ENCODE peak calls at places on chromosomes 4 and X, in ten cellular contexts. One of them, this sample, is unnamed.

GRCh38 chrX:51421972-51422371 is 74.4 kb downstream of the NUDT11 start:
- ATAC-seq in Right ventricle myocardium superior: no peak
- ATAC-seq in activated T-helper 17 cell treated with anti-CD3 and anti-CD28 coated beads, Interleukin-2, amount 50 U/mL, for 72 hours: no peak
- ATAC-seq in left ventricle myocardium superior: no peak
- ATAC-seq in activated naive CD4-positive, alpha-beta T cell treated with anti-CD3 and anti-CD28 coated beads, Interleukin-2, amount 50 U/mL, for 72 hours: no peak
- ATAC-seq in heart right ventricle: no peak
- ATAC-seq in heart left ventricle: no peak
- ATAC-seq in naive thymus-derived CD8-positive, alpha-beta T cell: no peak
- ATAC-seq in stimulated activated naive CD8-positive, alpha-beta T cell treated with anti-CD3 and anti-CD28 coated beads, Interleukin-15, amount 100 ng/mL, for 72 hours: no peak
- ATAC-seq in left cardiac atrium: no peak
- ATAC-seq in this sample: no peak

GRCh38 chr4:128350449-128351045 is 62.9 kb upstream of the PGRMC2 start:
- ATAC-seq in activated naive CD4-positive, alpha-beta T cell treated with anti-CD3 and anti-CD28 coated beads, Interleukin-2, amount 50 U/mL, for 72 hours: no peak
- ATAC-seq in heart right ventricle: no peak
- ATAC-seq in naive thymus-derived CD8-positive, alpha-beta T cell: no peak
- ATAC-seq in activated T-helper 17 cell treated with anti-CD3 and anti-CD28 coated beads, Interleukin-2, amount 50 U/mL, for 72 hours: no peak
- ATAC-seq in stimulated activated naive CD8-positive, alpha-beta T cell treated with anti-CD3 and anti-CD28 coated beads, Interleukin-15, amount 100 ng/mL, for 72 hours: no peak
- ATAC-seq in Right ventricle myocardium superior: no peak
- ATAC-seq in left cardiac atrium: no peak
- ATAC-seq in left ventricle myocardium superior: peak
- ATAC-seq in heart left ventricle: no peak
- ATAC-seq in this sample: peak

GRCh38 chr4:26576171-26576829 is 7.6 kb upstream of the TBC1D19 start:
- ATAC-seq in activated naive CD4-positive, alpha-beta T cell treated with anti-CD3 and anti-CD28 coated beads, Interleukin-2, amount 50 U/mL, for 72 hours: no peak
- ATAC-seq in activated T-helper 17 cell treated with anti-CD3 and anti-CD28 coated beads, Interleukin-2, amount 50 U/mL, for 72 hours: no peak
- ATAC-seq in left cardiac atrium: peak
- ATAC-seq in left ventricle myocardium superior: peak
- ATAC-seq in stimulated activated naive CD8-positive, alpha-beta T cell treated with anti-CD3 and anti-CD28 coated beads, Interleukin-15, amount 100 ng/mL, for 72 hours: no peak
- ATAC-seq in heart right ventricle: no peak
- ATAC-seq in naive thymus-derived CD8-positive, alpha-beta T cell: no peak
- ATAC-seq in heart left ventricle: no peak
- ATAC-seq in Right ventricle myocardium superior: peak
- ATAC-seq in this sample: no peak

GRCh38 chrX:84735025-84735424 is 232.8 kb upstream of the HDX start:
- ATAC-seq in heart left ventricle: no peak
- ATAC-seq in left ventricle myocardium superior: no peak
- ATAC-seq in heart right ventricle: no peak
- ATAC-seq in Right ventricle myocardium superior: no peak
- ATAC-seq in activated T-helper 17 cell treated with anti-CD3 and anti-CD28 coated beads, Interleukin-2, amount 50 U/mL, for 72 hours: no peak
- ATAC-seq in activated naive CD4-positive, alpha-beta T cell treated with anti-CD3 and anti-CD28 coated beads, Interleukin-2, amount 50 U/mL, for 72 hours: no peak
- ATAC-seq in naive thymus-derived CD8-positive, alpha-beta T cell: no peak
- ATAC-seq in stimulated activated naive CD8-positive, alpha-beta T cell treated with anti-CD3 and anti-CD28 coated beads, Interleukin-15, amount 100 ng/mL, for 72 hours: no peak
- ATAC-seq in left cardiac atrium: no peak
- ATAC-seq in this sample: no peak

GRCh38 chr4:188714488-188714887 is 575.2 kb downstream of the TRIML1 start:
- ATAC-seq in stimulated activated naive CD8-positive, alpha-beta T cell treated with anti-CD3 and anti-CD28 coated beads, Interleukin-15, amount 100 ng/mL, for 72 hours: no peak
- ATAC-seq in naive thymus-derived CD8-positive, alpha-beta T cell: no peak
- ATAC-seq in heart left ventricle: no peak
- ATAC-seq in activated T-helper 17 cell treated with anti-CD3 and anti-CD28 coated beads, Interleukin-2, amount 50 U/mL, for 72 hours: no peak
- ATAC-seq in activated naive CD4-positive, alpha-beta T cell treated with anti-CD3 and anti-CD28 coated beads, Interleukin-2, amount 50 U/mL, for 72 hours: no peak
- ATAC-seq in left cardiac atrium: no peak
- ATAC-seq in Right ventricle myocardium superior: no peak
- ATAC-seq in left ventricle myocardium superior: no peak
- ATAC-seq in heart right ventricle: no peak
- ATAC-seq in this sample: no peak

GRCh38 chr4:25667931-25668557 is 12.4 kb downstream of the SLC34A2 start:
- ATAC-seq in naive thymus-derived CD8-positive, alpha-beta T cell: no peak
- ATAC-seq in stimulated activated naive CD8-positive, alpha-beta T cell treated with anti-CD3 and anti-CD28 coated beads, Interleukin-15, amount 100 ng/mL, for 72 hours: no peak
- ATAC-seq in heart left ventricle: no peak
- ATAC-seq in left cardiac atrium: no peak
- ATAC-seq in Right ventricle myocardium superior: no peak
- ATAC-seq in left ventricle myocardium superior: no peak
- ATAC-seq in heart right ventricle: no peak
- ATAC-seq in activated T-helper 17 cell treated with anti-CD3 and anti-CD28 coated beads, Interleukin-2, amount 50 U/mL, for 72 hours: no peak
- ATAC-seq in activated naive CD4-positive, alpha-beta T cell treated with anti-CD3 and anti-CD28 coated beads, Interleukin-2, amount 50 U/mL, for 72 hours: no peak
- ATAC-seq in this sample: no peak

GRCh38 chrX:150058728-150059127 is 120.4 kb upstream of the EOLA2 start:
- ATAC-seq in activated T-helper 17 cell treated with anti-CD3 and anti-CD28 coated beads, Interleukin-2, amount 50 U/mL, for 72 hours: no peak
- ATAC-seq in naive thymus-derived CD8-positive, alpha-beta T cell: no peak
- ATAC-seq in stimulated activated naive CD8-positive, alpha-beta T cell treated with anti-CD3 and anti-CD28 coated beads, Interleukin-15, amount 100 ng/mL, for 72 hours: no peak
- ATAC-seq in left ventricle myocardium superior: no peak
- ATAC-seq in heart left ventricle: no peak
- ATAC-seq in left cardiac atrium: no peak
- ATAC-seq in heart right ventricle: no peak
- ATAC-seq in activated naive CD4-positive, alpha-beta T cell treated with anti-CD3 and anti-CD28 coated beads, Interleukin-2, amount 50 U/mL, for 72 hours: no peak
- ATAC-seq in Right ventricle myocardium superior: no peak
- ATAC-seq in this sample: no peak

GRCh38 chr4:84264652-84265051 is 234.4 kb downstream of the NKX6-1 start:
- ATAC-seq in activated T-helper 17 cell treated with anti-CD3 and anti-CD28 coated beads, Interleukin-2, amount 50 U/mL, for 72 hours: no peak
- ATAC-seq in naive thymus-derived CD8-positive, alpha-beta T cell: no peak
- ATAC-seq in left ventricle myocardium superior: no peak
- ATAC-seq in stimulated activated naive CD8-positive, alpha-beta T cell treated with anti-CD3 and anti-CD28 coated beads, Interleukin-15, amount 100 ng/mL, for 72 hours: no peak
- ATAC-seq in Right ventricle myocardium superior: no peak
- ATAC-seq in heart left ventricle: no peak
- ATAC-seq in heart right ventricle: no peak
- ATAC-seq in activated naive CD4-positive, alpha-beta T cell treated with anti-CD3 and anti-CD28 coated beads, Interleukin-2, amount 50 U/mL, for 72 hours: no peak
- ATAC-seq in left cardiac atrium: no peak
- ATAC-seq in this sample: no peak

GRCh38 chr4:108425988-108426387 is 194.4 kb upstream of the RPL34 start:
- ATAC-seq in activated naive CD4-positive, alpha-beta T cell treated with anti-CD3 and anti-CD28 coated beads, Interleukin-2, amount 50 U/mL, for 72 hours: peak
- ATAC-seq in stimulated activated naive CD8-positive, alpha-beta T cell treated with anti-CD3 and anti-CD28 coated beads, Interleukin-15, amount 100 ng/mL, for 72 hours: peak
- ATAC-seq in left ventricle myocardium superior: no peak
- ATAC-seq in heart right ventricle: no peak
- ATAC-seq in Right ventricle myocardium superior: no peak
- ATAC-seq in heart left ventricle: no peak
- ATAC-seq in activated T-helper 17 cell treated with anti-CD3 and anti-CD28 coated beads, Interleukin-2, amount 50 U/mL, for 72 hours: peak
- ATAC-seq in naive thymus-derived CD8-positive, alpha-beta T cell: no peak
- ATAC-seq in left cardiac atrium: no peak
- ATAC-seq in this sample: no peak

GRCh38 chr4:3257125-3257690 is 8.2 kb downstream of the MSANTD1 start:
- ATAC-seq in activated T-helper 17 cell treated with anti-CD3 and anti-CD28 coated beads, Interleukin-2, amount 50 U/mL, for 72 hours: no peak
- ATAC-seq in Right ventricle myocardium superior: no peak
- ATAC-seq in left ventricle myocardium superior: no peak
- ATAC-seq in naive thymus-derived CD8-positive, alpha-beta T cell: no peak
- ATAC-seq in heart right ventricle: no peak
- ATAC-seq in heart left ventricle: no peak
- ATAC-seq in stimulated activated naive CD8-positive, alpha-beta T cell treated with anti-CD3 and anti-CD28 coated beads, Interleukin-15, amount 100 ng/mL, for 72 hours: no peak
- ATAC-seq in activated naive CD4-positive, alpha-beta T cell treated with anti-CD3 and anti-CD28 coated beads, Interleukin-2, amount 50 U/mL, for 72 hours: no peak
- ATAC-seq in left cardiac atrium: no peak
- ATAC-seq in this sample: peak

GRCh38 chr4:40197879-40198689 is 1.3 kb downstream of the RHOH start:
- ATAC-seq in Right ventricle myocardium superior: no peak
- ATAC-seq in heart right ventricle: no peak
- ATAC-seq in activated naive CD4-positive, alpha-beta T cell treated with anti-CD3 and anti-CD28 coated beads, Interleukin-2, amount 50 U/mL, for 72 hours: peak
- ATAC-seq in naive thymus-derived CD8-positive, alpha-beta T cell: peak
- ATAC-seq in heart left ventricle: no peak
- ATAC-seq in stimulated activated naive CD8-positive, alpha-beta T cell treated with anti-CD3 and anti-CD28 coated beads, Interleukin-15, amount 100 ng/mL, for 72 hours: peak
- ATAC-seq in left cardiac atrium: no peak
- ATAC-seq in activated T-helper 17 cell treated with anti-CD3 and anti-CD28 coated beads, Interleukin-2, amount 50 U/mL, for 72 hours: peak
- ATAC-seq in left ventricle myocardium superior: no peak
- ATAC-seq in this sample: no peak

GRCh38 chrX:71178908-71179307 is 34.3 kb downstream of the NLGN3 start:
- ATAC-seq in heart right ventricle: peak
- ATAC-seq in stimulated activated naive CD8-positive, alpha-beta T cell treated with anti-CD3 and anti-CD28 coated beads, Interleukin-15, amount 100 ng/mL, for 72 hours: no peak
- ATAC-seq in Right ventricle myocardium superior: peak
- ATAC-seq in left cardiac atrium: peak
- ATAC-seq in naive thymus-derived CD8-positive, alpha-beta T cell: no peak
- ATAC-seq in activated naive CD4-positive, alpha-beta T cell treated with anti-CD3 and anti-CD28 coated beads, Interleukin-2, amount 50 U/mL, for 72 hours: no peak
- ATAC-seq in activated T-helper 17 cell treated with anti-CD3 and anti-CD28 coated beads, Interleukin-2, amount 50 U/mL, for 72 hours: no peak
- ATAC-seq in left ventricle myocardium superior: peak
- ATAC-seq in heart left ventricle: no peak
- ATAC-seq in this sample: no peak

GRCh38 chr4:159051245-159052071 is 51.4 kb upstream of the RAPGEF2 start:
- ATAC-seq in stimulated activated naive CD8-positive, alpha-beta T cell treated with anti-CD3 and anti-CD28 coated beads, Interleukin-15, amount 100 ng/mL, for 72 hours: peak
- ATAC-seq in activated T-helper 17 cell treated with anti-CD3 and anti-CD28 coated beads, Interleukin-2, amount 50 U/mL, for 72 hours: peak
- ATAC-seq in heart left ventricle: no peak
- ATAC-seq in activated naive CD4-positive, alpha-beta T cell treated with anti-CD3 and anti-CD28 coated beads, Interleukin-2, amount 50 U/mL, for 72 hours: no peak
- ATAC-seq in naive thymus-derived CD8-positive, alpha-beta T cell: no peak
- ATAC-seq in Right ventricle myocardium superior: no peak
- ATAC-seq in left ventricle myocardium superior: no peak
- ATAC-seq in heart right ventricle: no peak
- ATAC-seq in left cardiac atrium: no peak
- ATAC-seq in this sample: peak

GRCh38 chrX:143663755-143664154 is 27.9 kb upstream of the SLITRK4 start:
- ATAC-seq in heart right ventricle: no peak
- ATAC-seq in activated T-helper 17 cell treated with anti-CD3 and anti-CD28 coated beads, Interleukin-2, amount 50 U/mL, for 72 hours: no peak
- ATAC-seq in left ventricle myocardium superior: no peak
- ATAC-seq in stimulated activated naive CD8-positive, alpha-beta T cell treated with anti-CD3 and anti-CD28 coated beads, Interleukin-15, amount 100 ng/mL, for 72 hours: no peak
- ATAC-seq in left cardiac atrium: no peak
- ATAC-seq in naive thymus-derived CD8-positive, alpha-beta T cell: no peak
- ATAC-seq in activated naive CD4-positive, alpha-beta T cell treated with anti-CD3 and anti-CD28 coated beads, Interleukin-2, amount 50 U/mL, for 72 hours: no peak
- ATAC-seq in heart left ventricle: no peak
- ATAC-seq in Right ventricle myocardium superior: no peak
- ATAC-seq in this sample: no peak

GRCh38 chr4:142354794-142355416 is 491.2 kb downstream of the INPP4B start:
- ATAC-seq in activated T-helper 17 cell treated with anti-CD3 and anti-CD28 coated beads, Interleukin-2, amount 50 U/mL, for 72 hours: peak
- ATAC-seq in naive thymus-derived CD8-positive, alpha-beta T cell: peak
- ATAC-seq in left cardiac atrium: peak
- ATAC-seq in stimulated activated naive CD8-positive, alpha-beta T cell treated with anti-CD3 and anti-CD28 coated beads, Interleukin-15, amount 100 ng/mL, for 72 hours: peak
- ATAC-seq in activated naive CD4-positive, alpha-beta T cell treated with anti-CD3 and anti-CD28 coated beads, Interleukin-2, amount 50 U/mL, for 72 hours: peak
- ATAC-seq in Right ventricle myocardium superior: peak
- ATAC-seq in heart left ventricle: no peak
- ATAC-seq in left ventricle myocardium superior: peak
- ATAC-seq in heart right ventricle: peak
- ATAC-seq in this sample: no peak

GRCh38 chrX:39438603-39439602 is 637.6 kb downstream of the MID1IP1 start:
- ATAC-seq in activated T-helper 17 cell treated with anti-CD3 and anti-CD28 coated beads, Interleukin-2, amount 50 U/mL, for 72 hours: no peak
- ATAC-seq in activated naive CD4-positive, alpha-beta T cell treated with anti-CD3 and anti-CD28 coated beads, Interleukin-2, amount 50 U/mL, for 72 hours: no peak
- ATAC-seq in left ventricle myocardium superior: no peak
- ATAC-seq in left cardiac atrium: no peak
- ATAC-seq in Right ventricle myocardium superior: no peak
- ATAC-seq in heart left ventricle: no peak
- ATAC-seq in stimulated activated naive CD8-positive, alpha-beta T cell treated with anti-CD3 and anti-CD28 coated beads, Interleukin-15, amount 100 ng/mL, for 72 hours: no peak
- ATAC-seq in naive thymus-derived CD8-positive, alpha-beta T cell: no peak
- ATAC-seq in heart right ventricle: no peak
- ATAC-seq in this sample: no peak

GRCh38 chr4:38078590-38079381 is 118.6 kb downstream of the PTTG2 start:
- ATAC-seq in heart right ventricle: no peak
- ATAC-seq in left cardiac atrium: peak
- ATAC-seq in stimulated activated naive CD8-positive, alpha-beta T cell treated with anti-CD3 and anti-CD28 coated beads, Interleukin-15, amount 100 ng/mL, for 72 hours: peak
- ATAC-seq in naive thymus-derived CD8-positive, alpha-beta T cell: no peak
- ATAC-seq in Right ventricle myocardium superior: peak
- ATAC-seq in heart left ventricle: no peak
- ATAC-seq in left ventricle myocardium superior: no peak
- ATAC-seq in activated naive CD4-positive, alpha-beta T cell treated with anti-CD3 and anti-CD28 coated beads, Interleukin-2, amount 50 U/mL, for 72 hours: peak
- ATAC-seq in activated T-helper 17 cell treated with anti-CD3 and anti-CD28 coated beads, Interleukin-2, amount 50 U/mL, for 72 hours: peak
- ATAC-seq in this sample: no peak

This sample was measured in stimulated activated memory B cell treated with anti-CD40 and anti-IgM and Interleukin-4, amounts not matched to agents 10 μg/mL and 1 μg/mL and 100 μg/mL, for 72 hours.